ENCODE peak calls at places on chromosomes 7 and 10, in five cellular contexts. H, O, U, K and T are unnamed samples.

GRCh38 chr10:43228783-43229207 is 38.1 kb downstream of the RASGEF1A start:
- DNase-seq in H (no peak), O (no peak), U (no peak), K (no peak), T (no peak)

GRCh38 chr7:40822861-40823260 is 688.1 kb downstream of the SUGCT start:
- DNase-seq in H (peak), O (peak), U (no peak), K (no peak), T (no peak)

GRCh38 chr10:48444266-48444665 is 137.8 kb downstream of the MAPK8 start:
- DNase-seq in H (peak), O (peak), U (peak), K (no peak), T (peak)

GRCh38 chr10:5775705-5776104 is 37.5 kb downstream of the GDI2 start:
- DNase-seq in H (no peak), O (no peak), U (no peak), K (peak), T (no peak)

GRCh38 chr10:126500185-126500584 is 111.9 kb upstream of the ADAM12 start:
- DNase-seq in H (no peak), O (no peak), U (no peak), K (no peak), T (no peak)

GRCh38 chr7:48084727-48085432 is 4.2 kb upstream of the UPP1 start:
- DNase-seq in H (peak), O (peak), U (peak), K (peak), T (peak)

GRCh38 chr10:51685768-51686167 is 13.6 kb downstream of the CSTF2T start:
- DNase-seq in H (peak), O (no peak), U (peak), K (no peak), T (no peak)

GRCh38 chr7:76209310-76209709 is 7.6 kb downstream of the SRRM3 start:
- DNase-seq in H (no peak), O (no peak), U (no peak), K (no peak), T (no peak)

DNA sequence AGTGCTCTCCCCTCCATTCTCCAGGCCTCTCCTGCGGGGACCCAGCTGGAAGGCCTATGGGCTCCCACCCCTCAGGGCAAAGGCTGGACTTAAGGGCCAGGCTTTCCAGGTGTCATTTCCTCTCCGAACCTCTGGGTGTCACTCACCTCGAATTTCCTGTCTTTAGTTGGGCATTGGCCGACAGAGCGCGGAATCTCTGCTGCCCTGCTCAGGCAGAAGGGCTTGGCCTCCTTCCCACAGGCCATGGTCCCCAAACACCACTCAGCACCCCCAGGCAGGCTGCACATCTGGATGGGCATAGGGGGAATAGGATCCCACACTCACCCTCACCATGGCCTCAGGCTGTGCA is 212.9 kb downstream of the CCSER2 start:
- DNase-seq in H (no peak), O (no peak), U (no peak), K (no peak), T (no peak)
- TF ChIP-seq CTCF in H (peak), O (no peak), U (no peak), K (no peak), T (peak)

GRCh38 chr7:117045927-117046710 is 92.8 kb downstream of the ST7 start:
- DNase-seq in H (no peak), O (no peak), U (no peak), K (no peak), T (no peak)
- H3K4me3 ChIP-seq in H (no peak), O (no peak), U (no peak), K (no peak), T (no peak)

GRCh38 chr10:13371879-13372470 is 23.9 kb upstream of the SEPHS1 start:
- DNase-seq in H (peak), O (peak), U (peak), K (peak), T (peak)
- TF ChIP-seq CTCF in H (peak), O (peak), U (peak), K (peak), T (peak)

GRCh38 chr7:129008645-129009414 is 46.1 kb downstream of the TNPO3 start:
- DNase-seq in H (no peak), O (no peak), U (no peak), K (no peak), T (no peak)
- H3K4me3 ChIP-seq in H (no peak), O (no peak), U (no peak), K (no peak), T (no peak)

GRCh38 chr10:49621561-49621960 is 7.7 kb downstream of the CHAT start:
- DNase-seq in H (no peak), O (no peak), U (no peak), K (no peak), T (no peak)

GRCh38 chr10:49620286-49620810 is 6.5 kb downstream of the CHAT start:
- DNase-seq in H (no peak), O (no peak), U (no peak), K (no peak), T (no peak)

GRCh38 chr10:49620841-49621378 is 7.1 kb downstream of the CHAT start:
- DNase-seq in H (no peak), O (no peak), U (no peak), K (no peak), T (no peak)

GRCh38 chr10:49618861-49619260 is 5.0 kb downstream of the CHAT start:
- DNase-seq in H (no peak), O (no peak), U (no peak), K (no peak), T (no peak)

DNA sequence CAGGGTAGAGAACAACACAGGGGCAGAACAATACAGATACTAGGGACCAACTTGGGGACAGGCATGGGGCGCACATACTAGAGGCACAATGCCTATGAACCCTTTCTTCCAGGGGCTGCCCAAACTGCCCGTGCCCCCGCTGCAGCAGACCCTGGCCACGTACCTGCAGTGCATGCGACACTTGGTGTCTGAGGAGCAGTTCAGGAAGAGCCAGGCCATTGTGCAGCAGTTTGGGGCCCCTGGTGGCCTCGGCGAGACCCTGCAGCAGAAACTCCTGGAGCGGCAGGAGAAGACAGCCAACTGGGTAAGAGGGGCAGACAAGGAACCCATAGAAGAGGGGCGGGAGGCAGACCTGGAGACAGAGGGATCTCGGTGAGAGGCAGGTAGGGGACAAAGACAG is 5.8 kb downstream of the CHAT start:
- DNase-seq in H (no peak), O (no peak), U (no peak), K (no peak), T (no peak)
- TF ChIP-seq CTCF in H (no peak), O (no peak), U (no peak), K (no peak), T (no peak)

DNA sequence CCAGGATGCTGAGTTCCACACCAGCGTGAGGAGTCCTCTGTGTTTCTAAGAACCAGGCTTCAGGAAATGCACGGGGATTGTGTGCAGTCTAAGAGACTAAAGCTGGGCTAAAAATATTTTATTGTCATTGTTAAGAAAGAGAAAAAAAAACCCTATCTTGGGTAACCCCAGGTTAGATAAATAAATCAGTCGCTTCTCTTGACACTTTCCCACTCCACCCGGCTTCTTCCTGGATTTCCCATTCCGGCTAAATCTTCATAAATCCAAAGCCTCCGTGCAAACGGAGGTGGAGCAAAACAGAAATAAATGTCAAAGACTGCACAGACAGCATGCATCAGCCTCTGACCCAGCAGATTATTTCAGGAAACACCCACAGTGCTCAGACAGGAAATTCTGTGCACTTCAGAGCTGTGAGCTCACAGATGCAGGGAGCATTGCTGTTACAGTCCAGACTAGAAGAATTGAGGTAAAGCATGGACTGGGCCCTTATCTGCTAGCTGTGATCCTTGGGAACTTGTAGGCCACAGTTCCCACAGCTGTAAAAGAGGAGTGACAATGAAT is 44.8 kb upstream of the GRID1 start:
- DNase-seq in H (peak), O (peak), U (peak), K (no peak), T (peak)
- H3K4me3 ChIP-seq in H (no peak), O (no peak), U (no peak), K (no peak), T (no peak)

GRCh38 chr7:107606303-107606702 is 26.3 kb downstream of the BCAP29 start:
- DNase-seq in H (no peak), O (no peak), U (no peak), K (no peak), T (no peak)

GRCh38 chr7:107613948-107614347 is 33.9 kb downstream of the BCAP29 start:
- DNase-seq in H (peak), O (no peak), U (peak), K (no peak), T (no peak)

GRCh38 chr7:107610353-107610752 is 30.3 kb downstream of the BCAP29 start:
- DNase-seq in H (no peak), O (no peak), U (peak), K (no peak), T (no peak)

GRCh38 chr7:107613439-107613838 is 33.4 kb downstream of the BCAP29 start:
- DNase-seq in H (no peak), O (no peak), U (no peak), K (no peak), T (no peak)

GRCh38 chr7:107609861-107610260 is 29.8 kb downstream of the BCAP29 start:
- DNase-seq in H (no peak), O (no peak), U (peak), K (no peak), T (no peak)
- TF ChIP-seq CTCF in H (no peak), O (no peak), U (no peak), K (no peak), T (no peak)

DNA sequence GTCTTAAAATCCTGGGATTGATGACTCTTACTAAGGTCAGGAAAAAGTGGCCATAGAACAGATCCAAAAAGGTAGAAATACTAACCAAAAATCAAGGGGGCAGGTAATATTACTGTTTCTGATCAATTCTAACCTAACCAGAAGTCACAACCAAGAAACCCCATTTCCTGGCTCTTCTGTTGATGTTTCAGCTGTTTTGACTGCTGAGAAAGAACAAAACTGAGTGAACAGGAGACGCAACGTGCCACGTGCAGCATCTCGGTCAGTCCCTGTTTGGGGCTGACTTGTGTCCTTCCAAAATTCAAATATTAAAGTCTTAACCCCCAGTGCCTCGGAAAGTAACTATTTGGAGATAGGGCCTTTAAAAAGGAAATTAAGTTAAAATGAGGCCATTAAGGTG is 56.8 kb downstream of the JAZF1 start:
- DNase-seq in H (no peak), O (no peak), U (no peak), K (no peak), T (no peak)
- H3K4me3 ChIP-seq in H (no peak), O (no peak), U (no peak), K (no peak), T (no peak)

GRCh38 chr7:133910761-133911160 is 216.4 kb upstream of the LRGUK start:
- DNase-seq in H (no peak), O (no peak), U (no peak), K (no peak), T (no peak)

GRCh38 chr7:133904766-133905165 is 222.4 kb upstream of the LRGUK start:
- DNase-seq in H (no peak), O (no peak), U (no peak), K (no peak), T (no peak)
- TF ChIP-seq CTCF in H (no peak), O (no peak), U (no peak), K (no peak), T (no peak)